ENCODE peak calls at places on chromosomes 7 and 10, in four cellular contexts. B is IMR-90, K is colonic mucosa, Y is astrocyte of the spinal cord. P is an unnamed sample.

GRCh38 chr7:100859856-100860255 is 7.3 kb upstream of the TRIP6 start:
- DNase-seq in B (no peak), K (no peak), Y (no peak), P (no peak)

GRCh38 chr7:107090452-107090851 is 45.9 kb downstream of the PRKAR2B start:
- DNase-seq in B (no peak), K (no peak), Y (no peak), P (no peak)

GRCh38 chr7:72925546-72926120 is 738 bp downstream of the POM121 start:
- DNase-seq in B (no peak), K (no peak), Y (peak; percentile 6), P (peak; percentile 53)

GRCh38 chr7:49805686-49806085 is 32.2 kb downstream of the VWC2 start:
- DNase-seq in B (no peak), K (no peak), Y (no peak), P (no peak)

GRCh38 chr10:56057860-56058259 is 303.2 kb downstream of the ZWINT start:
- DNase-seq in B (no peak), K (no peak), Y (no peak), P (no peak)

GRCh38 chr10:36048236-36048635 is 406.1 kb upstream of the FZD8 start:
- DNase-seq in B (peak; percentile 25), K (no peak), Y (no peak), P (peak; percentile 44)

GRCh38 chr7:120273476-120273975 is 551 bp downstream of the KCND2 start:
- DNase-seq in B (no peak), K (no peak), Y (peak; percentile 16), P (peak; percentile 31)

GRCh38 chr7:129376076-129376777 is 58.0 kb upstream of the STRIP2 start:
- DNase-seq in B (peak; percentile 43), K (peak; percentile 85), Y (peak; percentile 27), P (peak; percentile 38)

GRCh38 chr7:145036592-145037386 is 200.9 kb upstream of the TPK1 start:
- DNase-seq in B (peak; percentile 2), K (peak; percentile 32), Y (peak; percentile 9), P (peak; percentile 45)

GRCh38 chr7:85866540-85866939 is 679.7 kb upstream of the SEMA3D start:
- DNase-seq in B (no peak), K (no peak), Y (no peak), P (no peak)

GRCh38 chr10:103605359-103606156 is 112.1 kb downstream of the NEURL1 start:
- DNase-seq in B (peak; percentile 43), K (peak; percentile 68), Y (peak; percentile 27), P (peak; percentile 74)

GRCh38 chr7:48084727-48085432 is 4.2 kb upstream of the UPP1 start:
- DNase-seq in B (peak; percentile 99), K (peak; percentile 57), Y (peak; percentile 98), P (peak; percentile 99)

GRCh38 chr7:117008849-117009531 is 55.7 kb downstream of the ST7 start:
- DNase-seq in B (peak; percentile 69), K (no peak), Y (peak; percentile 83), P (peak; percentile 62)

GRCh38 chr10:105733919-105734318 is 1092.8 kb downstream of the SORCS3 start:
- DNase-seq in B (no peak), K (no peak), Y (no peak), P (no peak)

GRCh38 chr10:23204773-23205172 is 12.7 kb downstream of the PTF1A start:
- DNase-seq in B (no peak), K (no peak), Y (no peak), P (no peak)

GRCh38 chr7:22001345-22002004 is 55.8 kb upstream of the CDCA7L start:
- DNase-seq in B (peak; percentile 80), K (peak; percentile 35), Y (peak; percentile 74), P (peak; percentile 75)

GRCh38 chr10:15879663-15880062 is 19.4 kb upstream of the MINDY3 start:
- DNase-seq in B (no peak), K (no peak), Y (no peak), P (no peak)

GRCh38 chr7:102395620-102395957 is 574 bp upstream of the PRKRIP1 start:
- DNase-seq in B (peak; percentile 19), K (no peak), Y (peak; percentile 20), P (peak; percentile 26)

GRCh38 chr7:98970805-98971204 is 92.5 kb downstream of the TRRAP start:
- DNase-seq in B (no peak), K (no peak), Y (no peak), P (no peak)

GRCh38 chr10:101215397-101216206 is 13.7 kb downstream of the LBX1 start:
- DNase-seq in B (no peak), K (no peak), Y (no peak), P (no peak)

GRCh38 chr7:128357366-128357662 is 4.2 kb downstream of the PRRT4 start:
- DNase-seq in B (no peak), K (no peak), Y (no peak), P (no peak)

GRCh38 chr10:95770084-95770720 is 14.2 kb downstream of the ENTPD1 start:
- DNase-seq in B (no peak), K (no peak), Y (no peak), P (no peak)

GRCh38 chr10:10110817-10111490 is 906.7 kb upstream of the CELF2 start:
- DNase-seq in B (no peak), K (no peak), Y (no peak), P (no peak)

GRCh38 chr10:84179059-84179710 is 5.6 kb downstream of the GPR15LG start:
- DNase-seq in B (peak; percentile 27), K (no peak), Y (no peak), P (peak; percentile 85)

GRCh38 chr7:151134743-151135524 is 32.6 kb downstream of the GBX1 start:
- DNase-seq in B (no peak), K (no peak), Y (no peak), P (no peak)

GRCh38 chr10:34955391-34955790 is 134.8 kb downstream of the CUL2 start:
- DNase-seq in B (no peak), K (no peak), Y (no peak), P (no peak)

GRCh38 chr10:122276611-122277205 is 5.6 kb downstream of the BTBD16 start:
- DNase-seq in B (peak; percentile 65), K (no peak), Y (peak; percentile 48), P (peak; percentile 53)

GRCh38 chr10:24938076-24938475 is 14.3 kb downstream of the PRTFDC1 start:
- DNase-seq in B (no peak), K (no peak), Y (no peak), P (peak; percentile 53)

GRCh38 chr7:47046949-47047348 is 535.0 kb downstream of the TNS3 start:
- DNase-seq in B (no peak), K (no peak), Y (no peak), P (no peak)

GRCh38 chr10:8616166-8616565 is 561.7 kb downstream of the GATA3 start:
- DNase-seq in B (no peak), K (peak; percentile 18), Y (no peak), P (no peak)

GRCh38 chr7:142459557-142459963 is 201.7 kb upstream of the PRSS58 start:
- DNase-seq in B (peak; percentile 90), K (peak; percentile 39), Y (peak; percentile 85), P (peak; percentile 91)

GRCh38 chr7:76260171-76260703 is 42.2 kb upstream of the HSPB1 start:
- DNase-seq in B (no peak), K (peak; percentile 30), Y (no peak), P (peak; percentile 11)

GRCh38 chr10:132040046-132040445 is 25.7 kb upstream of the JAKMIP3 start:
- DNase-seq in B (no peak), K (no peak), Y (no peak), P (no peak)

GRCh38 chr7:92785923-92786322 is 50.5 kb downstream of the CDK6 start:
- DNase-seq in B (peak; percentile 71), K (no peak), Y (peak; percentile 77), P (peak; percentile 73)

GRCh38 chr10:8758029-8758428 is 703.5 kb downstream of the GATA3 start:
- DNase-seq in B (no peak), K (no peak), Y (peak; percentile 2), P (peak; percentile 1)

GRCh38 chr10:102970497-102970896 is 52.4 kb downstream of the CNNM2 start:
- DNase-seq in B (no peak), K (no peak), Y (no peak), P (no peak)

DNA sequence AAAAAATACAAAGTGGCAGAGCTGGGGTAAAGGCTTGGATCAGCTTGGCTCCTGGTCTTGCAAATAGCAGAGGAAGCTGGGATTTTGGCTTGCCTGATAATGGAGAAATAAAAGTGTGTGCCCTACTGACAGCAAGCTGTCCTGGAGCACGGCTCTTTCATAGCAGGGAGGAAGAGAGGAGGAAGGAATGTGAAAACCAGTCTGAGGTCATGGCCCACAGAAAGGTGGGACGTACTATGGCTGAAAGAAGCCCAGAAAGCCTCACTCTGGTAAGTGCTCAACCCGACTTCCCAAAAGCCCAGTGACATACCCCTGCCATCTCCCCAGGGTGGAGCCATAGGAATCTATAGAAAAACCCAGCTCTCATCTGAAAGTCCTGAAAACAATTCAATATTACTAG is 246.5 kb upstream of the PTN start:
- DNase-seq in B (no peak), K (no peak), Y (peak; percentile 47), P (no peak)
- H3K4me3 ChIP-seq in B (no peak overlapping the region), K (no peak overlapping the region), Y (no peak overlapping the region), P (no peak overlapping the region)

GRCh38 chr10:117322258-117322657 is 53.0 kb downstream of the PDZD8 start:
- DNase-seq in B (no peak), K (no peak), Y (peak; percentile 26), P (peak; percentile 5)

GRCh38 chr10:117324367-117324766 is 50.9 kb downstream of the PDZD8 start:
- DNase-seq in B (no peak), K (no peak), Y (no peak), P (no peak)

GRCh38 chr10:117313641-117314040 is 61.6 kb downstream of the PDZD8 start:
- DNase-seq in B (no peak), K (no peak), Y (no peak), P (no peak)

GRCh38 chr10:117320050-117320665 is 55.1 kb downstream of the PDZD8 start:
- DNase-seq in B (peak; percentile 27), K (no peak), Y (peak; percentile 42), P (peak; percentile 41)

GRCh38 chr10:117318909-117319308 is 56.3 kb downstream of the PDZD8 start:
- DNase-seq in B (peak; percentile 35), K (no peak), Y (peak; percentile 20), P (peak; percentile 22)
- TF ChIP-seq CTCF in B (peak; percentile 36), K (no peak), Y (peak; percentile 45), P (peak; percentile 40)

DNA sequence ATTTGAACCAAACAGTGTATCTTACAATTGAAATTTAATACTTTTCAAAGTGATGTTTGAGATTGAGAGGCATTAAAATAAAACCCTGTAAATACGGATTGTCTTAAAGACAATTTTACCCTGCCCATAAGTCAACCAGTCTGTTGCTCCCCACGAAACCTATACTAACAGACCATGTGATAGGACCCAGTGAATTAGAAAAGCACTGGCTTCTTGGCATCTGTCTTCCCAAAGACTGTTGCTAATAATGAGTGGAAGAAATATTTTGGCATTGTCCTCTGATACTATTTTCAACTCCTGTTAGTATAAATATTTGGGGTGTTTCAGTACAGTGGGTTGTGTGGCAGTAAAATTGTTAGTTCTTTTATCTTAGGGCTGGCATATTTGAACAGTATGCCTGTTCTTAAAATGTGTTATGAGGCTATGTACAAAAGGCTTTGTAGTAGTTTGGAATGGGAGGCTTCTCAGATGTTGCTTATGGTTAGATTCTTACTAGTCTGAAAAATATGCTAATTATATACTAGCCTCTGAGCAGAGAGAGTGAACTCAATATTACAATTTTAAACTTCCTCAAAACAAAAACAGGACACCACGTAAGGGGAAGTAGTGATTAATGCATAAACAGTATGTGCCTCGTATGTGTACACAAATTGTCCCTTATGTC is 115.1 kb downstream of the ARID5B start:
- DNase-seq in B (peak; percentile 42), K (no peak), Y (no peak), P (peak; percentile 34)
- H3K4me3 ChIP-seq in B (no peak overlapping the region), K (no peak overlapping the region), Y (no peak overlapping the region), P (no peak overlapping the region)

GRCh38 chr7:27774717-27775328 is 34.9 kb downstream of the TAX1BP1 start:
- DNase-seq in B (peak; percentile 58), K (no peak), Y (peak; percentile 44), P (peak; percentile 64)
- TF ChIP-seq CTCF in B (peak; percentile 69), K (peak; percentile 52), Y (peak; percentile 71), P (peak; percentile 72)